ENCODE peak calls at places on chromosome X, in four cellular contexts. B, S, Z and V are unnamed samples. For H3K4me1 and H3K36me3, the result is how much of the 10 kb centered on the place peaks cover.

GRCh38 chrX:104921606-104922205 is 298.8 kb downstream of the TEX13A start:
- DNase-seq in B (no peak), S (no peak), Z (peak), V (no peak)

GRCh38 chrX:7515681-7516413 is 327.1 kb upstream of the VCX start:
- DNase-seq in B (no peak), S (no peak), Z (peak), V (no peak)

GRCh38 chrX:87924619-87925018 is 407.0 kb downstream of the KLHL4 start:
- DNase-seq in B (no peak), S (no peak), Z (no peak), V (no peak)

GRCh38 chrX:43813898-43814297 is 68.4 kb downstream of the MAOB start:
- DNase-seq in B (peak), S (no peak), Z (no peak), V (no peak)

GRCh38 chrX:531611-531936 is 99.0 kb upstream of the SHOX start:
- DNase-seq in B (no peak), S (no peak), Z (no peak), V (no peak)

GRCh38 chrX:153920546-153920945 is 5.5 kb downstream of the ARHGAP4 start:
- DNase-seq in B (no peak), S (no peak), Z (no peak), V (no peak)

GRCh38 chrX:47483310-47484268 is 567 bp upstream of the ZNF41 start:
- DNase-seq in B (no peak), S (peak), Z (peak), V (peak)

GRCh38 chrX:9681422-9681821 is 84.2 kb downstream of the GPR143 start:
- DNase-seq in B (no peak), S (peak), Z (no peak), V (peak)

GRCh38 chrX:70174754-70175153 is 2.5 kb upstream of the DGAT2L6 start:
- DNase-seq in B (no peak), S (peak), Z (no peak), V (no peak)

GRCh38 chrX:44674906-44675305 is 132.2 kb upstream of the FUNDC1 start:
- DNase-seq in B (no peak), S (no peak), Z (no peak), V (no peak)

GRCh38 chrX:120753413-120754251 is 122.0 kb downstream of the CT47B1 start:
- DNase-seq in B (no peak), S (no peak), Z (no peak), V (no peak)

GRCh38 chrX:120741452-120741851 is 111.6 kb upstream of the C1GALT1C1 start:
- DNase-seq in B (no peak), S (no peak), Z (peak), V (no peak)

GRCh38 chrX:17608898-17609297 is 128.4 kb upstream of the SCML1 start:
- DNase-seq in B (no peak), S (no peak), Z (no peak), V (no peak)

GRCh38 chrX:65451663-65452062 is 82.9 kb downstream of the LAS1L start:
- DNase-seq in B (peak), S (no peak), Z (peak), V (peak)

GRCh38 chrX:40090961-40091360 is 6.8 kb downstream of the BCOR start:
- DNase-seq in B (no peak), S (no peak), Z (no peak), V (no peak)

GRCh38 chrX:40415675-40416074 is 165.1 kb upstream of the ATP6AP2 start:
- DNase-seq in B (no peak), S (no peak), Z (no peak), V (no peak)

GRCh38 chrX:119055650-119056049 is 17.1 kb upstream of the CT47C1 start:
- DNase-seq in B (no peak), S (no peak), Z (no peak), V (no peak)

GRCh38 chrX:115449742-115450141 is 111.2 kb upstream of the PLS3 start:
- DNase-seq in B (no peak), S (peak), Z (no peak), V (peak)

GRCh38 chrX:3728454-3728853 is 15.0 kb upstream of the PRKX start:
- DNase-seq in B (no peak), S (peak), Z (no peak), V (no peak)

GRCh38 chrX:96430756-96431455 is 253.7 kb upstream of the DIAPH2 start:
- DNase-seq in B (no peak), S (no peak), Z (no peak), V (no peak)

GRCh38 chrX:109856974-109857373 is 123.9 kb upstream of the ACSL4 start:
- DNase-seq in B (no peak), S (no peak), Z (no peak), V (no peak)

GRCh38 chrX:153966841-153967535 is 4.6 kb downstream of the HCFC1 start:
- DNase-seq in B (no peak), S (no peak), Z (no peak), V (no peak)

GRCh38 chrX:150772150-150772970 is 79.2 kb downstream of the MTMR1 start:
- DNase-seq in B (peak), S (peak), Z (peak), V (peak)

GRCh38 chrX:17078031-17078730 is 131.7 kb downstream of the REPS2 start:
- DNase-seq in B (no peak), S (peak), Z (peak), V (no peak)

GRCh38 chrX:130575831-130576404 is 174.1 kb downstream of the RBMX2 start:
- DNase-seq in B (peak), S (peak), Z (peak), V (peak)

GRCh38 chrX:12950851-12951589 is 23.9 kb upstream of the TMSB4X start:
- DNase-seq in B (no peak), S (no peak), Z (no peak), V (no peak)

GRCh38 chrX:48761674-48762471 is at the start of gene GLOD5:
- DNase-seq in B (peak), S (no peak), Z (peak), V (peak)

GRCh38 chrX:41334866-41335589 is 1.1 kb downstream of the DDX3X start:
- DNase-seq in B (no peak), S (no peak), Z (peak), V (peak)

GRCh38 chrX:20362268-20363002 is 95.7 kb upstream of the RPS6KA3 start:
- DNase-seq in B (no peak), S (peak), Z (no peak), V (peak)

GRCh38 chrX:118356154-118356701 is 10.3 kb downstream of the WDR44 start:
- DNase-seq in B (no peak), S (no peak), Z (peak), V (no peak)

GRCh38 chrX:15465896-15466651 is 27.1 kb downstream of the PIR start:
- DNase-seq in B (no peak), S (no peak), Z (no peak), V (peak)

GRCh38 chrX:114841051-114841450 is 176.4 kb downstream of the IL13RA2 start:
- DNase-seq in B (no peak), S (peak), Z (peak), V (peak)

GRCh38 chrX:52870041-52870440 is 2.2 kb upstream of the XAGE3 start:
- DNase-seq in B (no peak), S (no peak), Z (no peak), V (no peak)

GRCh38 chrX:17655232-17656034 is 81.9 kb upstream of the SCML1 start:
- DNase-seq in B (no peak), S (peak), Z (peak), V (no peak)

GRCh38 chrX:49230500-49231232 is 2.5 kb downstream of the CACNA1F start:
- DNase-seq in B (no peak), S (no peak), Z (no peak), V (no peak)

GRCh38 chrX:13376857-13377441 is 57.1 kb upstream of the ATXN3L start:
- DNase-seq in B (no peak), S (peak), Z (peak), V (peak)

GRCh38 chrX:42824541-42824940 is 46.6 kb upstream of the PPP1R2C start:
- DNase-seq in B (no peak), S (no peak), Z (no peak), V (no peak)

GRCh38 chrX:135651647-135652295 is 61.7 kb upstream of the CT45A1 start:
- DNase-seq in B (no peak), S (no peak), Z (no peak), V (no peak)

GRCh38 chrX:68832101-68832416 is 3.2 kb downstream of the EFNB1 start:
- DNase-seq in B (no peak), S (peak), Z (peak), V (peak)

GRCh38 chrX:68828740-68829593 is at the start of gene EFNB1:
- DNase-seq in B (peak), S (peak), Z (peak), V (peak)

GRCh38 chrX:68829594-68830485 is 1.0 kb downstream of the EFNB1 start:
- DNase-seq in B (no peak), S (peak), Z (no peak), V (peak)

GRCh38 chrX:68831405-68832100 is 2.7 kb downstream of the EFNB1 start:
- DNase-seq in B (no peak), S (no peak), Z (no peak), V (peak)

GRCh38 chrX:68830486-68831404 is 1.9 kb downstream of the EFNB1 start:
- DNase-seq in B (no peak), S (no peak), Z (no peak), V (no peak)
- H3K4me2 ChIP-seq in B (peak), S (peak), Z (peak), V (peak)

GRCh38 chrX:107674480-107675364 is 46.4 kb downstream of the PRPS1 start:
- DNase-seq in B (no peak), S (peak), Z (peak), V (peak)
- H3K4me1 ChIP-seq in B (under half), S (under half), Z (under half), V (under half)

DNA sequence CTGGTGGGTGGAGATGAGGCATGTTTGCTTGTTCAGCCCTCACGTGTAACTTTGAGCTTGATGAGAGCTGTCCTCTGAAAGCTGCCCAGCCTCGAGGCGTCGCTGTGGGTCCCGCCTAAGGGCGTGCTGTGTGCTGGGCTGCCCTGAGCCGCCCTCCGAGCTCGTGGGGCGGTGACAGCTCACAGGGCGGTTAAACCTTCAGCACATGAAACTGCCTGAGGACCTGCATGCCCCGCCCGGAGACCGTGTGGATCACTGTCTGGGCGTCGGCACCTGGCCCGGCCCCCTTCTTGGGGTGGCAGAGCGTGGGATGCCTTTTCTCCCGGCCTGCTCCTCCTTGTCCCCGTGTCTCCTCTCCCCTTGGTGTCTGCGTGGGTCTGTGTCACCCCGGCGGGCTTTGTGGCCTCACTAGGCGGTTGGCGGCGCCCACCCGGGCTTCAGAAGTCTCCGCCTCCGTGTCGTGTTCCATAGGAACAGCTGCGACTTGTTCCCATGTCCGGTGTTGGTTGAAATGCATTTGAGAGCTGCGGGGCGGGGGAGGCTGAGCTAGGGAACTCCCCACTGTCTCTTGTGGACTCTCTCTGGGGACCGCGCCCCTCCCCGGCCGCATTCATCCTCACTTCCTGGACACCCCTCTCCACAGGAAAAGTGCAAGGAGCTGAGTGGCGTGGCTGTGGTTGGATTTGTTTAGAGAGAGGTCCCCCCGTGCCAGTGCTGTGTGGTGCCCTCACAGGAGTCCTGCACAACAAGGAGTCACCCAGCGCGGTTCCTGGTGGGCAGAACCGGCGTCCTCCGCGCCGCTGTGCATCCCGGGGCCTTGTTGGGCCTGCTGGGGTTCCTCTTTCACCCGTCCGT is 6.8 kb downstream of the AKAP17A start:
- DNase-seq in B (no peak), S (no peak), Z (no peak), V (no peak)
- H3K36me3 ChIP-seq in B (half or more), S (under half), Z (under half), V (half or more)

DNA sequence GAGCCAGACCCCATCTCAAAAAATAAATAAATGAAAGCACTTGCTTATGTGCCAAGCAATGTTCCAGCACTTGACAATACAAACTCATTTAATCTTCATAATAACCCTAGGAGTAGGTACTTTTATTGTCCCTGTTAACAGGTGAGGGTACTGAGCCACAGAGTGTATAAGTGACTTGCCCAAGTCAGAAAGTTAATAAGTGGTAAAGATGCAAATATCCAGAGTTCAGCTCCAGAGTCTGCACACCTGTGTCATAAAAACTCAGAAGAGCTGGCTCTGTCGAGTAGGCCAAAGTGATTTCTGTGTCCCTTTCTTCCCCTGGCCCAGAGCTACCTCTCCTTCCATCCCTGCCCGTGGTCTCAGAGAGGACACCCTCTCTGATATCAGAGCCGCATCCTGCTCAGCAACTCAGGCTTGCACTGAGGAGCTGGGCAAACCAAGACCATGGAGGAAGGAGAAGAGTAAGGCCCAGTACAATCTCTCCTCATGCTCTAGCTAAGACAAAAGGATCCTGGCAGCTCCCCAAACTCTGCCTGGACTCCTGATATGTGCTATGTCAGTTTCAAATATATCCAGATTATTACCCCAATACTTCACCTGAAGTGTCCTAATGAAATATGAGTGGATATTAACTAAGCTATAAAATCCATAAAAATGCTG is 136.3 kb downstream of the HS6ST2 start:
- DNase-seq in B (no peak), S (no peak), Z (no peak), V (no peak)
- H3K4me2 ChIP-seq in B (no peak), S (no peak), Z (no peak), V (no peak)

DNA sequence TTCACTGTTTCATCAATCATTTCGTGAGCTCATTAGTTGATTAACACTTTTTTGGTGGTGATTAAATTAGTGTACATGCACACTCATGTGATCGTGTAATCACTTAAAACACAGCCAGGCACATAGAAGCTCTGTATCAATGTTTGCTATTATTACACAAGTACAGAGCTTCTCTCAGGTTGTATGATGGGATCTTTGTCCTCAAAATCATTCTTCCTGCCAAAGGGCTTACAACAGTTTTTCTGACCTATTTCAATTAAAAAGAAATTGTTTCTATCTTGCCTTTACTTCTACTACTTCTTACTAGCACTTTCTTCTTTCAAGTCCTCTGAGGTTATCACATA is 145.1 kb downstream of the AMELX start:
- DNase-seq in B (no peak), S (no peak), Z (no peak), V (no peak)
- H3K4me1 ChIP-seq in B (under half), S (under half), Z (under half), V (under half)